ENCODE peak calls at places on chromosomes 12 and 14, in eight cellular contexts. One of them, this sample, is unnamed.

GRCh38 chr12:5037795-5038357 is 5.8 kb upstream of the KCNA5 start:
- DNase-seq in naive B cell: no peak
- DNase-seq in hippocampal formation: no peak
- DNase-seq in mucosa of descending colon: no peak
- DNase-seq in NCI-H1092 treated with DMSO at 0.1 percent for 48 hours: no peak
- DNase-seq in pancreas: no peak
- DNase-seq in neural crest cell: no peak
- DNase-seq in CD8-positive, alpha-beta T cell: no peak
- DNase-seq in this sample: no peak

GRCh38 chr14:94839346-94839745 is 69.4 kb upstream of the GSC start:
- DNase-seq in naive B cell: no peak
- DNase-seq in hippocampal formation: no peak
- DNase-seq in mucosa of descending colon: no peak
- DNase-seq in NCI-H1092 treated with DMSO at 0.1 percent for 48 hours: no peak
- DNase-seq in pancreas: no peak
- DNase-seq in neural crest cell: no peak
- DNase-seq in CD8-positive, alpha-beta T cell: no peak
- DNase-seq in this sample: no peak

GRCh38 chr14:66087231-66087630 is 398.9 kb upstream of the CCDC196 start:
- DNase-seq in naive B cell: no peak
- DNase-seq in hippocampal formation: no peak
- DNase-seq in mucosa of descending colon: no peak
- DNase-seq in NCI-H1092 treated with DMSO at 0.1 percent for 48 hours: no peak
- DNase-seq in pancreas: no peak
- DNase-seq in neural crest cell: no peak
- DNase-seq in CD8-positive, alpha-beta T cell: no peak
- DNase-seq in this sample: no peak

GRCh38 chr14:72948481-72949138 is 22.3 kb downstream of the DCAF4 start:
- DNase-seq in naive B cell: peak; percentile 40
- DNase-seq in hippocampal formation: peak; percentile 27
- DNase-seq in mucosa of descending colon: no peak
- DNase-seq in NCI-H1092 treated with DMSO at 0.1 percent for 48 hours: peak; percentile 23
- DNase-seq in pancreas: peak; percentile 63
- DNase-seq in neural crest cell: peak; percentile 75
- DNase-seq in CD8-positive, alpha-beta T cell: peak; percentile 52
- DNase-seq in this sample: no peak

GRCh38 chr12:6860116-6860515 is 7.2 kb upstream of the TPI1 start:
- DNase-seq in naive B cell: no peak
- DNase-seq in hippocampal formation: no peak
- DNase-seq in mucosa of descending colon: peak; percentile 26
- DNase-seq in NCI-H1092 treated with DMSO at 0.1 percent for 48 hours: no peak
- DNase-seq in pancreas: no peak
- DNase-seq in neural crest cell: no peak
- DNase-seq in CD8-positive, alpha-beta T cell: no peak
- DNase-seq in this sample: no peak

GRCh38 chr12:21583587-21583986 is 21.1 kb downstream of the GYS2 start:
- DNase-seq in naive B cell: no peak
- DNase-seq in hippocampal formation: no peak
- DNase-seq in mucosa of descending colon: no peak
- DNase-seq in NCI-H1092 treated with DMSO at 0.1 percent for 48 hours: no peak
- DNase-seq in pancreas: no peak
- DNase-seq in neural crest cell: no peak
- DNase-seq in CD8-positive, alpha-beta T cell: no peak
- DNase-seq in this sample: no peak

GRCh38 chr12:53952871-53953734 is 1.6 kb upstream of the HOXC12 start:
- DNase-seq in naive B cell: no peak
- DNase-seq in hippocampal formation: no peak
- DNase-seq in mucosa of descending colon: no peak
- DNase-seq in NCI-H1092 treated with DMSO at 0.1 percent for 48 hours: no peak
- DNase-seq in pancreas: no peak
- DNase-seq in neural crest cell: no peak
- DNase-seq in CD8-positive, alpha-beta T cell: no peak
- DNase-seq in this sample: no peak

GRCh38 chr12:98379106-98379505 is 136.3 kb upstream of the TMPO start:
- DNase-seq in naive B cell: no peak
- DNase-seq in hippocampal formation: no peak
- DNase-seq in mucosa of descending colon: no peak
- DNase-seq in NCI-H1092 treated with DMSO at 0.1 percent for 48 hours: no peak
- DNase-seq in pancreas: no peak
- DNase-seq in neural crest cell: no peak
- DNase-seq in CD8-positive, alpha-beta T cell: no peak
- DNase-seq in this sample: no peak

GRCh38 chr12:69655616-69656336 is 43.3 kb downstream of the BEST3 start:
- DNase-seq in naive B cell: no peak
- DNase-seq in hippocampal formation: no peak
- DNase-seq in mucosa of descending colon: no peak
- DNase-seq in NCI-H1092 treated with DMSO at 0.1 percent for 48 hours: no peak
- DNase-seq in pancreas: no peak
- DNase-seq in neural crest cell: no peak
- DNase-seq in CD8-positive, alpha-beta T cell: no peak
- DNase-seq in this sample: no peak

GRCh38 chr14:70884595-70885342 is 22.5 kb upstream of the PCNX1 start:
- DNase-seq in naive B cell: no peak
- DNase-seq in hippocampal formation: no peak
- DNase-seq in mucosa of descending colon: no peak
- DNase-seq in NCI-H1092 treated with DMSO at 0.1 percent for 48 hours: no peak
- DNase-seq in pancreas: no peak
- DNase-seq in neural crest cell: no peak
- DNase-seq in CD8-positive, alpha-beta T cell: no peak
- DNase-seq in this sample: no peak

GRCh38 chr12:31204995-31205582 is 120.9 kb downstream of the SINHCAF start:
- DNase-seq in naive B cell: peak; percentile 60
- DNase-seq in hippocampal formation: no peak
- DNase-seq in mucosa of descending colon: no peak
- DNase-seq in NCI-H1092 treated with DMSO at 0.1 percent for 48 hours: no peak
- DNase-seq in pancreas: no peak
- DNase-seq in neural crest cell: no peak
- DNase-seq in CD8-positive, alpha-beta T cell: no peak
- DNase-seq in this sample: no peak

GRCh38 chr12:58575281-58575680 is 345.0 kb downstream of the LRIG3 start:
- DNase-seq in naive B cell: no peak
- DNase-seq in hippocampal formation: no peak
- DNase-seq in mucosa of descending colon: no peak
- DNase-seq in NCI-H1092 treated with DMSO at 0.1 percent for 48 hours: no peak
- DNase-seq in pancreas: no peak
- DNase-seq in neural crest cell: no peak
- DNase-seq in CD8-positive, alpha-beta T cell: no peak
- DNase-seq in this sample: no peak

GRCh38 chr12:119980247-119980646 is 8.8 kb upstream of the BICDL1 start:
- DNase-seq in naive B cell: no peak
- DNase-seq in hippocampal formation: no peak
- DNase-seq in mucosa of descending colon: no peak
- DNase-seq in NCI-H1092 treated with DMSO at 0.1 percent for 48 hours: no peak
- DNase-seq in pancreas: no peak
- DNase-seq in neural crest cell: no peak
- DNase-seq in CD8-positive, alpha-beta T cell: no peak
- DNase-seq in this sample: no peak

GRCh38 chr12:56449622-56449984 is 377 bp upstream of the TIMELESS start:
- DNase-seq in naive B cell: no peak
- DNase-seq in hippocampal formation: no peak
- DNase-seq in mucosa of descending colon: no peak
- DNase-seq in NCI-H1092 treated with DMSO at 0.1 percent for 48 hours: no peak
- DNase-seq in pancreas: no peak
- DNase-seq in neural crest cell: no peak
- DNase-seq in CD8-positive, alpha-beta T cell: no peak
- DNase-seq in this sample: no peak

GRCh38 chr12:122471324-122472226 is 29.2 kb downstream of the ZCCHC8 start:
- DNase-seq in naive B cell: peak; percentile 41
- DNase-seq in hippocampal formation: peak; percentile 65
- DNase-seq in mucosa of descending colon: no peak
- DNase-seq in NCI-H1092 treated with DMSO at 0.1 percent for 48 hours: peak; percentile 22
- DNase-seq in pancreas: no peak
- DNase-seq in neural crest cell: no peak
- DNase-seq in CD8-positive, alpha-beta T cell: no peak
- DNase-seq in this sample: no peak